ENCODE peak calls at places on chromosomes 5 and 9, in eight cellular contexts. H, A, N, J, D, Z, P and V are unnamed samples.

GRCh38 chr5:15893866-15894265 is 285.7 kb downstream of the MARCHF11 start:
- DNase-seq in H (no peak), A (no peak), N (no peak), J (no peak), D (no peak), Z (no peak), P (no peak), V (no peak)

GRCh38 chr9:129343697-129344375 is 165.8 kb upstream of the IER5L start:
- DNase-seq in H (no peak), A (no peak), N (no peak), J (no peak), D (no peak), Z (no peak), P (no peak), V (no peak)

GRCh38 chr5:132999246-132999645 is 27.1 kb downstream of the ZCCHC10 start:
- DNase-seq in H (no peak), A (peak; percentile 4), N (no peak), J (no peak), D (no peak), Z (no peak), P (no peak), V (no peak)

GRCh38 chr5:158601118-158601517 is 498.6 kb downstream of the EBF1 start:
- DNase-seq in H (no peak), A (no peak), N (no peak), J (no peak), D (no peak), Z (no peak), P (no peak), V (no peak)

GRCh38 chr5:159851053-159851452 is 65.2 kb upstream of the ADRA1B start:
- DNase-seq in H (peak; percentile 80), A (no peak), N (no peak), J (no peak), D (no peak), Z (peak; percentile 41), P (no peak), V (no peak)

GRCh38 chr9:116756995-116757394 is 69.9 kb downstream of the TRIM32 start:
- DNase-seq in H (no peak), A (no peak), N (no peak), J (peak; percentile 26), D (no peak), Z (no peak), P (no peak), V (no peak)

GRCh38 chr5:146516151-146516475 is at the start of gene GPR151:
- DNase-seq in H (peak; percentile 5), A (no peak), N (no peak), J (no peak), D (no peak), Z (no peak), P (no peak), V (no peak)

GRCh38 chr9:31030741-31031202 is 1353.7 kb upstream of the ACO1 start:
- DNase-seq in H (peak; percentile 6), A (peak; percentile 21), N (no peak), J (no peak), D (no peak), Z (peak; percentile 62), P (peak; percentile 18), V (no peak)

GRCh38 chr5:148186248-148187003 is 16.4 kb upstream of the SPINK6 start:
- DNase-seq in H (peak; percentile 89), A (no peak), N (no peak), J (no peak), D (no peak), Z (peak; percentile 37), P (no peak), V (no peak)

GRCh38 chr5:28710360-28710759 is 1672.0 kb upstream of the CDH9 start:
- DNase-seq in H (no peak), A (no peak), N (no peak), J (peak; percentile 2), D (no peak), Z (no peak), P (no peak), V (no peak)

GRCh38 chr9:32551491-32552049 is 557 bp upstream of the SMIM27 start:
- DNase-seq in H (no peak), A (peak; percentile 37), N (peak; percentile 28), J (no peak), D (peak; percentile 39), Z (no peak), P (no peak), V (peak; percentile 74)

GRCh38 chr5:10503997-10504761 is 59.7 kb upstream of the ANKRD33B start:
- DNase-seq in H (no peak), A (no peak), N (no peak), J (no peak), D (no peak), Z (no peak), P (no peak), V (no peak)

GRCh38 chr5:2750026-2750757 is 1.3 kb downstream of the IRX2 start:
- DNase-seq in H (peak; percentile 43), A (no peak), N (no peak), J (peak; percentile 23), D (no peak), Z (no peak), P (no peak), V (no peak)

GRCh38 chr9:128863647-128864046 is 18.1 kb downstream of the KYAT1 start:
- DNase-seq in H (peak; percentile 68), A (peak; percentile 55), N (peak; percentile 86), J (no peak), D (peak; percentile 84), Z (peak; percentile 39), P (no peak), V (peak; percentile 4)

GRCh38 chr5:90475436-90475980 is 844 bp downstream of the POLR3G start:
- DNase-seq in H (no peak), A (no peak), N (no peak), J (no peak), D (no peak), Z (no peak), P (no peak), V (no peak)

GRCh38 chr5:594241-594860 is 17.8 kb upstream of the CEP72 start:
- DNase-seq in H (no peak), A (no peak), N (no peak), J (peak; percentile 44), D (no peak), Z (no peak), P (no peak), V (no peak)

GRCh38 chr5:124677376-124677998 is 69.0 kb downstream of the ZNF608 start:
- DNase-seq in H (peak; percentile 42), A (no peak), N (no peak), J (peak; percentile 52), D (no peak), Z (peak; percentile 16), P (no peak), V (peak; percentile 93)

GRCh38 chr9:129497064-129497836 is 123.7 kb downstream of the C9orf50 start:
- DNase-seq in H (peak; percentile 39), A (no peak), N (no peak), J (peak; percentile 91), D (no peak), Z (no peak), P (no peak), V (peak; percentile 61)

GRCh38 chr9:138025417-138025816 is 147.8 kb downstream of the CACNA1B start:
- DNase-seq in H (no peak), A (no peak), N (no peak), J (no peak), D (no peak), Z (no peak), P (no peak), V (no peak)

GRCh38 chr9:135223831-135224230 is 136.4 kb downstream of the OLFM1 start:
- DNase-seq in H (no peak), A (no peak), N (no peak), J (no peak), D (no peak), Z (no peak), P (no peak), V (no peak)

GRCh38 chr5:156486394-156487238 is 159.7 kb downstream of the SGCD start:
- DNase-seq in H (no peak), A (no peak), N (no peak), J (no peak), D (no peak), Z (no peak), P (no peak), V (no peak)

GRCh38 chr5:154767537-154767936 is 12.4 kb downstream of the LARP1 start:
- DNase-seq in H (no peak), A (no peak), N (no peak), J (no peak), D (no peak), Z (no peak), P (no peak), V (no peak)

GRCh38 chr9:136122425-136123383 is 4.0 kb upstream of the TMEM250 start:
- DNase-seq in H (peak; percentile 60), A (peak; percentile 66), N (peak; percentile 74), J (peak; percentile 43), D (peak; percentile 88), Z (peak; percentile 34), P (no peak), V (peak; percentile 27)

GRCh38 chr5:71737931-71738539 is 19.0 kb downstream of the CARTPT start:
- DNase-seq in H (no peak), A (no peak), N (no peak), J (no peak), D (no peak), Z (no peak), P (no peak), V (no peak)

GRCh38 chr5:159893020-159893695 is 23.1 kb upstream of the ADRA1B start:
- DNase-seq in H (no peak), A (no peak), N (no peak), J (no peak), D (no peak), Z (no peak), P (no peak), V (no peak)

GRCh38 chr5:135195267-135195603 is 161.2 kb upstream of the PITX1 start:
- DNase-seq in H (no peak), A (peak; percentile 22), N (no peak), J (no peak), D (no peak), Z (no peak), P (no peak), V (peak; percentile 7)

GRCh38 chr9:89543621-89544279 is 45.8 kb upstream of the SEMA4D start:
- DNase-seq in H (no peak), A (no peak), N (no peak), J (no peak), D (no peak), Z (no peak), P (no peak), V (no peak)

GRCh38 chr5:79560774-79561524 is 47.0 kb upstream of the HOMER1 start:
- DNase-seq in H (peak; percentile 55), A (no peak), N (no peak), J (no peak), D (peak; percentile 69), Z (peak; percentile 38), P (peak; percentile 33), V (no peak)

GRCh38 chr9:16708638-16709435 is 161.6 kb downstream of the BNC2 start:
- DNase-seq in H (peak; percentile 21), A (no peak), N (no peak), J (no peak), D (no peak), Z (peak; percentile 78), P (no peak), V (peak; percentile 29)

GRCh38 chr9:108486791-108487190 is 369.0 kb downstream of the ACTL7B start:
- DNase-seq in H (no peak), A (no peak), N (no peak), J (no peak), D (no peak), Z (peak; percentile 64), P (no peak), V (no peak)